ENCODE peak calls at places on chromosomes 7 and 10, in five cellular contexts. O is colonic mucosa, D is HCT116, K is Karpas-422, Z is SK-N-SH. V is an unnamed sample.

GRCh38 chr10:62554632-62555199 is 180.5 kb downstream of the ZNF365 start:
- DNase-seq in O (peak; percentile 21), D (peak; percentile 8), K (peak; percentile 73), Z (peak; percentile 33), V (peak; percentile 19)

GRCh38 chr10:3666525-3667302 is 118.3 kb downstream of the KLF6 start:
- DNase-seq in O (no peak), Z (no peak), D (no peak), K (no peak), V (no peak)

GRCh38 chr10:131847241-131847783 is 53.5 kb upstream of the PPP2R2D start:
- DNase-seq in K (no peak), D (no peak), O (no peak), Z (no peak), V (no peak)

GRCh38 chr10:131274133-131274880 is 37.2 kb downstream of the TCERG1L start:
- DNase-seq in K (no peak), O (no peak), D (no peak), Z (no peak), V (peak; percentile 21)

GRCh38 chr10:13788701-13789447 is 202.1 kb downstream of the PRPF18 start:
- DNase-seq in K (no peak), O (no peak), Z (no peak), D (no peak), V (no peak)

GRCh38 chr7:70356324-70356797 is 758.1 kb downstream of the AUTS2 start:
- DNase-seq in K (no peak), D (no peak), O (no peak), Z (no peak), V (no peak)

GRCh38 chr10:70985824-70986336 is 97.5 kb upstream of the PCBD1 start:
- DNase-seq in O (peak; percentile 48), D (no peak), Z (no peak), K (no peak), V (no peak)

GRCh38 chr7:44750921-44751571 is 2.4 kb downstream of the ZMIZ2 start:
- DNase-seq in K (no peak), D (no peak), O (no peak), Z (no peak), V (peak; percentile 61)

GRCh38 chr10:68543004-68543918 is 15.9 kb upstream of the SLC25A16 start:
- DNase-seq in D (peak; percentile 48), K (peak; percentile 2), O (no peak), Z (no peak), V (no peak)

GRCh38 chr7:26656735-26657134 is 207.7 kb downstream of the SKAP2 start:
- DNase-seq in Z (no peak), O (no peak), K (no peak), D (no peak), V (no peak)

GRCh38 chr10:14674376-14675050 is 100.2 kb downstream of the FAM107B start:
- DNase-seq in D (no peak), Z (no peak), O (peak; percentile 65), K (no peak), V (peak; percentile 61)

GRCh38 chr7:80386686-80387085 is 125.2 kb downstream of the GNAT3 start:
- DNase-seq in Z (no peak), K (no peak), D (no peak), O (no peak), V (no peak)

GRCh38 chr10:101778781-101779543 is 3.0 kb upstream of the FGF8 start:
- DNase-seq in D (no peak), O (peak; percentile 81), Z (peak; percentile 34), K (peak; percentile 87), V (peak; percentile 93)

GRCh38 chr10:27223964-27224363 is 16.6 kb downstream of the ACBD5 start:
- DNase-seq in O (peak; percentile 42), K (peak; percentile 80), D (no peak), Z (peak; percentile 26), V (no peak)

GRCh38 chr10:7519351-7519750 is 108.5 kb upstream of the SFMBT2 start:
- DNase-seq in O (no peak), K (peak; percentile 71), Z (no peak), D (no peak), V (no peak)

GRCh38 chr10:99372546-99373271 is 43.6 kb downstream of the CNNM1 start:
- DNase-seq in Z (no peak), D (no peak), K (no peak), O (no peak), V (no peak)

GRCh38 chr10:3654496-3654895 is 130.5 kb downstream of the KLF6 start:
- DNase-seq in K (no peak), D (no peak), Z (no peak), O (no peak), V (no peak)

GRCh38 chr7:51316262-51316665 is 345 bp downstream of the COBL start:
- DNase-seq in O (peak; percentile 68), D (no peak), K (no peak), Z (peak; percentile 82), V (peak; percentile 83)

GRCh38 chr7:17598846-17599245 is 300.4 kb downstream of the AHR start:
- DNase-seq in O (no peak), D (no peak), Z (no peak), K (no peak), V (no peak)

GRCh38 chr10:60430017-60430416 is 40.3 kb upstream of the ANK3 start:
- DNase-seq in O (no peak), Z (no peak), K (no peak), D (no peak), V (no peak)

GRCh38 chr7:101912711-101913110 is 95.3 kb downstream of the CUX1 start:
- DNase-seq in D (no peak), Z (no peak), O (no peak), K (no peak), V (no peak)

GRCh38 chr10:35336084-35336831 is at the start of gene CCNY:
- DNase-seq in D (no peak), Z (peak; percentile 96), O (peak; percentile 89), K (peak; percentile 88), V (peak; percentile 94)

GRCh38 chr10:22550732-22551131 is 163.6 kb downstream of the PIP4K2A start:
- DNase-seq in Z (peak; percentile 69), K (peak; percentile 82), D (peak; percentile 16), O (peak; percentile 48), V (peak; percentile 86)
- H3K36me3 ChIP-seq in Z (peaks cover 18% of the 10 kb centered on the region), K (no peaks in the 10 kb centered on the region), D (no peaks in the 10 kb centered on the region), O (no peaks in the 10 kb centered on the region), V (peaks cover 5% of the 10 kb centered on the region)

GRCh38 chr7:50101873-50102272 is 8.8 kb upstream of the ZPBP start:
- DNase-seq in O (no peak), K (no peak), Z (no peak), D (no peak), V (no peak)
- H3K36me3 ChIP-seq in O (no peaks in the 10 kb centered on the region), K (no peaks in the 10 kb centered on the region), Z (no peaks in the 10 kb centered on the region), D (no peaks in the 10 kb centered on the region), V (no peaks in the 10 kb centered on the region)

GRCh38 chr10:126946746-126947145 is 41.5 kb downstream of the DOCK1 start:
- DNase-seq in K (no peak), O (no peak), D (no peak), Z (no peak), V (no peak)

GRCh38 chr10:126950401-126951105 is 45.3 kb downstream of the DOCK1 start:
- DNase-seq in D (no peak), K (no peak), O (no peak), Z (no peak), V (no peak)

GRCh38 chr10:126949161-126949503 is 43.9 kb downstream of the DOCK1 start:
- DNase-seq in O (no peak), D (no peak), K (no peak), Z (no peak), V (no peak)

GRCh38 chr10:126945351-126946035 is 40.3 kb downstream of the DOCK1 start:
- DNase-seq in K (no peak), O (no peak), Z (no peak), D (no peak), V (no peak)

GRCh38 chr10:126948355-126949160 is 43.3 kb downstream of the DOCK1 start:
- DNase-seq in K (no peak), D (no peak), Z (no peak), O (no peak), V (no peak)
- H3K36me3 ChIP-seq in K (no peaks in the 10 kb centered on the region), D (no peaks in the 10 kb centered on the region), Z (no peaks in the 10 kb centered on the region), O (no peaks in the 10 kb centered on the region), V (no peaks in the 10 kb centered on the region)

DNA sequence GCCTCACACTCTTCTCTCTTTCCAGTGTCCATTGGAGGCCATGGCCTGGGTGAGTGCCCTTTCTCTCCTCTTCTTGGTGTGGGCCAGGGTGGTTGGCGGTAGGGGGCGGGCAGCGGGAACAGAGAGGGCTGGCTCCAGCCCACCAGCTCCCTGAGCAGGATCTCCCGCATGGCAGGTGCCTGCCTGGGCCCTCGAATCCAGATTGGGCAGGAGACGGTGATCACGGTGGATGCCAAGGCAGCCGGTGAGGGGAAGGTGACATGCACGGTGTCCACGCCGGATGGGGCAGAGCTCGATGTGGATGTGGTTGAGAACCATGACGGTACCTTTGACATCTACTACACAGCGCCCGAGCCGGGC is 13.5 kb upstream of the ATP6V1F start:
- DNase-seq in Z (no peak), K (no peak), D (no peak), O (no peak), V (no peak)
- H3K36me3 ChIP-seq in Z (peaks cover 90% of the 10 kb centered on the region), K (no peaks in the 10 kb centered on the region), D (peaks cover 2% of the 10 kb centered on the region), O (no peaks in the 10 kb centered on the region), V (peaks cover 1% of the 10 kb centered on the region)

DNA sequence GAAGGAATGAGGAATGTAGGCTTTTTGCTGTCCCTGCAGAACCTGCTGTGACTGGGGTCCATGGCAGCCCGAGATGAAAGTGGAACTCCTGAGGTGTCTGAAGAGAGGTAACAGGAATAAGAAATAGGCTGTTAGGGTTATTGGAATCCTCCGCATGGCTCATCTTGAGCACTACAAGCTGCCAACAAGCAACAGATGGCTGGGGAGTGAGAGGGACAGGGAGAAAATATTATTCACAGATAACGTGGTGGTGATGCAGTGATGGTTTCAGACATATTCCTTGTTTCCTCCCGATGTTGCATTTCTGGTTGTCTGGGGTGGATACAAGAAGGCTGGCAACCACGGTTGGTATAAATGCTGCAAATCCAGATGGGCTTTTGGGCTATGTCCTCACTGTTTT is 46.1 kb downstream of the AP3M1 start:
- DNase-seq in D (no peak), Z (no peak), O (no peak), K (no peak), V (no peak)
- H3K36me3 ChIP-seq in D (peaks cover 44% of the 10 kb centered on the region), Z (peaks cover 76% of the 10 kb centered on the region), O (peaks cover 25% of the 10 kb centered on the region), K (peaks cover 34% of the 10 kb centered on the region), V (peaks cover 59% of the 10 kb centered on the region)